ENCODE peak calls at places on chromosomes 3 and 15, in eight cellular contexts. D is NT2/D1; C is colonic mucosa; B is esophagus squamous epithelium; Z is hepatocyte; J is CD4-positive, alpha-beta memory T cell; U is fibroblast of lung; A is adrenal gland. R is an unnamed sample.

GRCh38 chr15:62153228-62153627 is 11.9 kb downstream of the C2CD4B start:
- DNase-seq in D (no peak), C (no peak), B (no peak), Z (no peak), J (no peak), U (no peak), A (no peak), R (no peak)

GRCh38 chr15:91426412-91426811 is 326.4 kb downstream of the SV2B start:
- DNase-seq in D (no peak), C (no peak), B (no peak), Z (no peak), J (no peak), U (peak; percentile 75), A (no peak), R (no peak)

GRCh38 chr15:85010472-85011209 is 29.0 kb downstream of the PDE8A start:
- DNase-seq in D (no peak), C (no peak), B (no peak), Z (peak; percentile 61), J (no peak), U (no peak), A (no peak), R (no peak)

GRCh38 chr15:87609474-87609873 is 647.1 kb downstream of the NTRK3 start:
- DNase-seq in D (no peak), C (no peak), B (no peak), Z (peak; percentile 28), J (no peak), U (peak; percentile 98), A (no peak), R (no peak)

GRCh38 chr15:61228025-61228901 is 839 bp downstream of the RORA start:
- DNase-seq in D (no peak), C (peak; percentile 24), B (no peak), Z (peak; percentile 35), J (no peak), U (peak; percentile 29), A (no peak), R (no peak)

GRCh38 chr15:80070840-80071239 is 11.4 kb downstream of the ZFAND6 start:
- DNase-seq in D (no peak), C (no peak), B (no peak), Z (no peak), J (no peak), U (peak; percentile 25), A (no peak), R (peak; percentile 96)

GRCh38 chr3:81788650-81789049 is 27.2 kb upstream of the GBE1 start:
- DNase-seq in D (no peak), C (no peak), B (no peak), Z (no peak), J (no peak), U (no peak), A (no peak), R (no peak)

GRCh38 chr15:58738051-58738707 is 11.3 kb downstream of the ADAM10 start:
- DNase-seq in D (no peak), C (no peak), B (no peak), Z (no peak), J (no peak), U (no peak), A (no peak), R (no peak)

GRCh38 chr15:47870956-47871625 is 153.8 kb downstream of the SEMA6D start:
- DNase-seq in D (no peak), C (no peak), B (no peak), Z (peak; percentile 37), J (no peak), U (peak; percentile 86), A (no peak), R (no peak)

GRCh38 chr3:31942446-31942845 is 38.6 kb downstream of the OSBPL10 start:
- DNase-seq in D (no peak), C (no peak), B (no peak), Z (no peak), J (no peak), U (no peak), A (no peak), R (no peak)

GRCh38 chr15:41630616-41631218 is 29.5 kb upstream of the MGA start:
- DNase-seq in D (no peak), C (no peak), B (no peak), Z (peak; percentile 5), J (no peak), U (no peak), A (no peak), R (no peak)

GRCh38 chr15:40464595-40465185 is 6.1 kb upstream of the CHST14 start:
- DNase-seq in D (no peak), C (no peak), B (no peak), Z (no peak), J (no peak), U (no peak), A (no peak), R (no peak)

GRCh38 chr3:9673752-9674151 is 24.4 kb downstream of the MTMR14 start:
- DNase-seq in D (no peak), C (no peak), B (no peak), Z (no peak), J (no peak), U (no peak), A (no peak), R (no peak)

GRCh38 chr3:112043621-112044201 is 9.2 kb downstream of the TMPRSS7 start:
- DNase-seq in D (peak; percentile 36), C (peak; percentile 43), B (peak; percentile 1), Z (peak; percentile 82), J (peak; percentile 53), U (peak; percentile 73), A (peak; percentile 75), R (peak; percentile 80)

GRCh38 chr3:50604628-50605588 is 6.7 kb downstream of the CISH start:
- DNase-seq in D (no peak), C (no peak), B (no peak), Z (no peak), J (no peak), U (no peak), A (no peak), R (no peak)

GRCh38 chr15:83204697-83205096 is 2.9 kb downstream of the HDGFL3 start:
- DNase-seq in D (peak; percentile 13), C (no peak), B (no peak), Z (no peak), J (no peak), U (peak; percentile 35), A (peak; percentile 60), R (no peak)

GRCh38 chr3:167996514-167996913 is 99.2 kb downstream of the GOLIM4 start:
- DNase-seq in D (no peak), C (no peak), B (no peak), Z (no peak), J (no peak), U (no peak), A (no peak), R (no peak)

GRCh38 chr3:187913617-187914033 is 168.4 kb upstream of the BCL6 start:
- DNase-seq in D (no peak), C (peak; percentile 27), B (no peak), Z (peak; percentile 18), J (no peak), U (peak; percentile 67), A (no peak), R (no peak)

GRCh38 chr3:64048631-64049061 is 25.4 kb upstream of the PSMD6 start:
- DNase-seq in D (no peak), C (no peak), B (no peak), Z (no peak), J (no peak), U (peak; percentile 58), A (no peak), R (no peak)

GRCh38 chr3:46301122-46301835 is 52.6 kb upstream of the CCR2 start:
- DNase-seq in D (no peak), C (no peak), B (no peak), Z (no peak), J (no peak), U (no peak), A (no peak), R (no peak)

GRCh38 chr15:77002954-77003912 is 8.3 kb downstream of the PSTPIP1 start:
- DNase-seq in D (no peak), C (peak; percentile 47), B (peak; percentile 17), Z (no peak), J (peak; percentile 75), U (no peak), A (peak; percentile 72), R (no peak)

GRCh38 chr3:149466192-149466591 is 8.3 kb upstream of the TM4SF4 start:
- DNase-seq in D (peak; percentile 58), C (no peak), B (no peak), Z (no peak), J (no peak), U (peak; percentile 95), A (no peak), R (no peak)

GRCh38 chr3:100591411-100591810 is 18.0 kb upstream of the ADGRG7 start:
- DNase-seq in D (no peak), C (peak; percentile 40), B (no peak), Z (no peak), J (no peak), U (no peak), A (no peak), R (no peak)

GRCh38 chr3:48739955-48740823 is 23.2 kb upstream of the IP6K2 start:
- DNase-seq in D (peak; percentile 57), C (peak; percentile 97), B (no peak), Z (peak; percentile 93), J (peak; percentile 37), U (peak; percentile 68), A (peak; percentile 97), R (peak; percentile 89)
- H3K4me3 ChIP-seq in D (no peak overlapping the region), C (peak overlapping the region; percentile 6), B (peak overlapping the region; percentile 11), Z (no peak overlapping the region), J (no peak overlapping the region), U (no peak overlapping the region), A (no peak overlapping the region), R (no peak overlapping the region)

DNA sequence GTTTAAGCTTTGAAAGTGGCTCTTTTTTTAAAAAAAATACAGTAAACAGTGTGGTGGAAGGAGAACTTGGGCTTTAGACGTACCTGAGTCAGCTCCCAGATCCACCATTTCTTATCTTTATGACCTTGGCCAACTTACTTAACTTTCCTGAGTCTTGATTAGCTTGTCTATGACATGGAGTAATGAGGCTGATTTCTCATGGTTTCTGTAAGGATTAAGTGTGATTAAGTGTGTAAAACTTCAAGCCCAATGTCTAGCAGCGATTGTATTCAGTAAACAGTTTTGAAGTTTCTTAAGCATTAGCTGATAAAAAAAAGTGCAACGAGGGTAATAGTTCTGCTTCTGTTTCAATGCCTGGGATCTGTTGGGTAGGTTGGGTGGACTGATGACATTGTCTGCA is 10.8 kb downstream of the TRPM1 start:
- DNase-seq in D (no peak), C (no peak), B (no peak), Z (no peak), J (no peak), U (no peak), A (no peak), R (no peak)
- H3K4me1 ChIP-seq in D (no peaks in the 10 kb centered on the region), C (no peaks in the 10 kb centered on the region), B (peaks cover 8% of the 10 kb centered on the region), Z (peaks cover 7% of the 10 kb centered on the region), J (no peaks in the 10 kb centered on the region), U (no peaks in the 10 kb centered on the region), A (no peaks in the 10 kb centered on the region), R (no peaks in the 10 kb centered on the region)

GRCh38 chr15:39365161-39365560 is 215.7 kb upstream of the THBS1 start:
- DNase-seq in D (no peak), C (no peak), B (no peak), Z (no peak), J (no peak), U (peak; percentile 47), A (no peak), R (no peak)
- H3K4me3 ChIP-seq in D (no peak overlapping the region), C (no peak overlapping the region), B (no peak overlapping the region), Z (no peak overlapping the region), J (no peak overlapping the region), U (no peak overlapping the region), A (no peak overlapping the region), R (no peak overlapping the region)

DNA sequence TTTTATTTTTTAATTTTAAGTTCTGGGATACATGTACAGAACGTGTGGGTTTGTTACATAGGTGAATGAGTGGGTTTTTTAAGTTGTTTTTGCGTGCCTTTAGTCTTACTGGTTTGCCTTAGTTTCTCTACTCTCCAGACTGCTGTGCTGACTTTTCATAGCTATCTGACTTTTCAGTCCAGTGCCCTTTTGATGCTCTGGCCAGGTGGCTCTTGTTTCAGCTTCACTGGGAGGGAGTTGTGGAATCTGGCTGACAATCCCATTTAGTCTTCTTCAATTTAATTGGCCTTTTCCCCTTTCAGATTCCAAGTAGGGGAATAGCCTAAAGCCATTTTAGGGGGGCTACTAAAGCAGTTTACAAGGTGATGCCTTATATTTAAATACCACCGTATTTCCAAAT is 30.1 kb downstream of the FNDC3B start:
- DNase-seq in D (no peak), C (no peak), B (no peak), Z (no peak), J (no peak), U (no peak), A (no peak), R (no peak)
- H3K4me1 ChIP-seq in D (peaks cover 4% of the 10 kb centered on the region), C (peaks cover 12% of the 10 kb centered on the region), B (peaks cover 24% of the 10 kb centered on the region), Z (peaks cover 63% of the 10 kb centered on the region), J (no peaks in the 10 kb centered on the region), U (peaks cover 15% of the 10 kb centered on the region), A (peaks cover 96% of the 10 kb centered on the region), R (peaks cover 10% of the 10 kb centered on the region)

R was measured in HAP-1.